ENCODE peak calls at places on chromosome 14, in five cellular contexts. S is adrenal gland, L is left ventricle myocardium inferior, V is breast epithelium, C is K562. D is an unnamed sample.

GRCh38 chr14:72638021-72638420 is 255.9 kb downstream of the DPF3 start:
- DNase-seq in S (peak), C (no peak), V (no peak), L (no peak), D (no peak)

GRCh38 chr14:19771895-19772430 is 1.3 kb upstream of the OR4M1 start:
- DNase-seq in L (no peak), C (no peak), S (no peak), V (no peak), D (no peak)

GRCh38 chr14:50000215-50001145 is 107.6 kb downstream of the ARF6 start:
- DNase-seq in S (no peak), C (no peak), V (peak), L (peak), D (peak)

GRCh38 chr14:64778114-64778754 is 74.0 kb downstream of the PLEKHG3 start:
- DNase-seq in L (peak), S (peak), V (no peak), C (no peak), D (peak)

GRCh38 chr14:98118749-98119148 is 1153.2 kb downstream of the BCL11B start:
- DNase-seq in S (no peak), V (no peak), C (no peak), L (no peak), D (no peak)

GRCh38 chr14:105867961-105868599 is 341.7 kb downstream of the TMEM121 start:
- DNase-seq in S (no peak), C (no peak), L (no peak), V (no peak), D (peak)

GRCh38 chr14:39454906-39455539 is 22.8 kb upstream of the FBXO33 start:
- DNase-seq in C (no peak), V (no peak), L (no peak), S (no peak), D (no peak)

GRCh38 chr14:50018236-50019210 is 97.8 kb downstream of the VCPKMT start:
- DNase-seq in V (no peak), L (no peak), C (no peak), S (no peak), D (no peak)

GRCh38 chr14:43795600-43796228 is 711.4 kb downstream of the FSCB start:
- DNase-seq in L (no peak), V (no peak), S (no peak), C (no peak), D (no peak)

GRCh38 chr14:61652526-61653262 is 42.6 kb upstream of the HIF1A start:
- DNase-seq in S (no peak), C (no peak), V (no peak), L (no peak), D (no peak)

GRCh38 chr14:89507521-89507920 is 90.5 kb upstream of the FOXN3 start:
- DNase-seq in C (no peak), S (no peak), L (no peak), V (no peak), D (no peak)

GRCh38 chr14:56745091-56745490 is 65.2 kb downstream of the OTX2 start:
- DNase-seq in C (no peak), V (no peak), L (no peak), S (no peak), D (no peak)

GRCh38 chr14:75274899-75275569 is 3.6 kb upstream of the FOS start:
- DNase-seq in S (no peak), C (no peak), V (no peak), L (peak), D (peak)

GRCh38 chr14:105419055-105419304 is 647 bp upstream of the MTA1 start:
- DNase-seq in C (no peak), V (no peak), S (no peak), L (no peak), D (no peak)

GRCh38 chr14:58663494-58664111 is 25.8 kb downstream of the DACT1 start:
- DNase-seq in V (no peak), C (no peak), S (no peak), L (no peak), D (no peak)

D was measured in testis.